ENCODE peak calls at places on chromosomes 5 and 9, in four cellular contexts. K is A549, O is K562, A is HepG2. V is an unnamed sample.

GRCh38 chr5:140221697-140222223 is 46.8 kb downstream of the CYSTM1 start:
- DNase-seq in A (no peak), K (peak), O (no peak), V (no peak)

GRCh38 chr9:111456536-111456935 is 27.6 kb downstream of the ECPAS start:
- DNase-seq in A (no peak), O (no peak), K (no peak), V (no peak)

GRCh38 chr9:34600908-34601307 is 11.0 kb downstream of the RPP25L start:
- DNase-seq in K (no peak), A (no peak), O (no peak), V (no peak)

GRCh38 chr5:114185274-114185673 is 176.6 kb upstream of the KCNN2 start:
- DNase-seq in O (no peak), K (no peak), A (no peak), V (no peak)

GRCh38 chr5:143138839-143139238 is 264.6 kb downstream of the NR3C1 start:
- DNase-seq in K (no peak), A (no peak), O (no peak), V (no peak)

GRCh38 chr5:123717139-123717538 is 205.2 kb downstream of the CSNK1G3 start:
- DNase-seq in A (no peak), O (no peak), K (no peak), V (no peak)

GRCh38 chr9:113220467-113221002 is 542 bp downstream of the FKBP15 start:
- DNase-seq in A (no peak), K (no peak), O (no peak), V (no peak)

GRCh38 chr5:78008356-78008967 is 232.3 kb upstream of the TBCA start:
- DNase-seq in O (peak), A (peak), K (peak), V (no peak)

GRCh38 chr5:72472666-72473422 is 34.4 kb downstream of the ZNF366 start:
- DNase-seq in K (no peak), O (no peak), A (no peak), V (no peak)

GRCh38 chr5:118653155-118653554 is 335.2 kb downstream of the DTWD2 start:
- DNase-seq in K (no peak), O (no peak), A (no peak), V (no peak)

GRCh38 chr5:34655354-34655991 is 655 bp upstream of the RAI14 start:
- DNase-seq in K (peak), O (peak), A (peak), V (no peak)

GRCh38 chr9:111662851-111663823 is 1.7 kb downstream of the GNG10 start:
- DNase-seq in O (peak), A (no peak), K (no peak), V (no peak)

GRCh38 chr5:169160405-169160901 is 140.5 kb downstream of the SLIT3 start:
- DNase-seq in O (no peak), K (no peak), A (no peak), V (no peak)

GRCh38 chr5:170448221-170448620 is 55.6 kb upstream of the KCNIP1 start:
- DNase-seq in A (no peak), K (no peak), O (no peak), V (no peak)

GRCh38 chr5:165457854-165458481 is 1952.5 kb downstream of the MAT2B start:
- DNase-seq in A (no peak), K (no peak), O (no peak), V (no peak)

GRCh38 chr9:109817146-109817845 is 37.3 kb downstream of the PALM2AKAP2 start:
- DNase-seq in K (no peak), O (no peak), A (no peak), V (no peak)

GRCh38 chr5:115100556-115100955 is 69.2 kb downstream of the TRIM36 start:
- DNase-seq in O (no peak), K (no peak), A (no peak), V (no peak)

GRCh38 chr9:134653259-134654009 is 11.8 kb downstream of the COL5A1 start:
- DNase-seq in K (no peak), A (no peak), O (no peak), V (no peak)

GRCh38 chr5:178106556-178107239 is 6.6 kb upstream of the N4BP3 start:
- DNase-seq in A (no peak), K (no peak), O (no peak), V (no peak)

GRCh38 chr9:130710822-130711352 is 17.3 kb downstream of the EXOSC2 start:
- DNase-seq in A (no peak), O (no peak), K (no peak), V (no peak)

GRCh38 chr9:88680041-88680440 is 145.1 kb downstream of the NXNL2 start:
- DNase-seq in A (no peak), O (no peak), K (no peak), V (no peak)

GRCh38 chr9:96751815-96752214 is 26.1 kb downstream of the ZNF510 start:
- DNase-seq in O (no peak), A (no peak), K (no peak), V (no peak)

GRCh38 chr5:73654171-73654811 is 28.3 kb downstream of the ARHGEF28 start:
- DNase-seq in O (no peak), A (peak), K (no peak), V (peak)

GRCh38 chr5:11311272-11311671 is 550.2 kb upstream of the DAP start:
- DNase-seq in O (no peak), A (no peak), K (no peak), V (no peak)

GRCh38 chr5:175254155-175254554 is 189.8 kb downstream of the DRD1 start:
- DNase-seq in K (no peak), A (no peak), O (no peak), V (no peak)

GRCh38 chr9:89884356-89885083 is 279.7 kb downstream of the GADD45G start:
- DNase-seq in O (no peak), K (no peak), A (no peak), V (no peak)

GRCh38 chr9:15509931-15510788 is 610 bp downstream of the PSIP1 start:
- DNase-seq in A (peak), O (peak), K (peak), V (no peak)

GRCh38 chr5:664343-664993 is 28.7 kb downstream of the TPPP start:
- DNase-seq in K (no peak), A (no peak), O (no peak), V (no peak)

GRCh38 chr9:14097215-14097614 is 216.7 kb downstream of the NFIB start:
- DNase-seq in O (no peak), A (no peak), K (no peak), V (no peak)

GRCh38 chr5:34447424-34447823 is 208.7 kb upstream of the RAI14 start:
- DNase-seq in A (no peak), K (no peak), O (no peak), V (no peak)

GRCh38 chr5:18264126-18264882 is 630.0 kb downstream of the TAF11L14 start:
- DNase-seq in A (no peak), O (no peak), K (no peak), V (no peak)

GRCh38 chr5:12952409-12952808 is 992.1 kb downstream of the DNAH5 start:
- DNase-seq in O (no peak), K (no peak), A (no peak), V (no peak)

GRCh38 chr9:27353405-27354229 is 56.7 kb upstream of the EQTN start:
- DNase-seq in A (no peak), O (no peak), K (no peak), V (peak)

GRCh38 chr9:89022071-89022721 is 30.9 kb downstream of the S1PR3 start:
- DNase-seq in O (no peak), A (no peak), K (no peak), V (no peak)

GRCh38 chr9:110452227-110452801 is 114.7 kb upstream of the TXNDC8 start:
- DNase-seq in O (no peak), A (no peak), K (no peak), V (no peak)

GRCh38 chr5:39896104-39896503 is 471.3 kb upstream of the DAB2 start:
- DNase-seq in O (no peak), A (no peak), K (no peak), V (no peak)

GRCh38 chr5:171907731-171908343 is 98.6 kb downstream of the FBXW11 start:
- DNase-seq in O (peak), A (peak), K (peak), V (no peak)

GRCh38 chr5:55071413-55071812 is 31.0 kb upstream of the GZMA start:
- DNase-seq in K (no peak), A (no peak), O (no peak), V (no peak)

GRCh38 chr5:1831257-1831656 is 30.1 kb downstream of the NDUFS6 start:
- DNase-seq in K (no peak), A (no peak), O (no peak), V (no peak)
- TF ChIP-seq CHD2 in K (no peak), A (no peak), O (no peak), V (no peak)

DNA sequence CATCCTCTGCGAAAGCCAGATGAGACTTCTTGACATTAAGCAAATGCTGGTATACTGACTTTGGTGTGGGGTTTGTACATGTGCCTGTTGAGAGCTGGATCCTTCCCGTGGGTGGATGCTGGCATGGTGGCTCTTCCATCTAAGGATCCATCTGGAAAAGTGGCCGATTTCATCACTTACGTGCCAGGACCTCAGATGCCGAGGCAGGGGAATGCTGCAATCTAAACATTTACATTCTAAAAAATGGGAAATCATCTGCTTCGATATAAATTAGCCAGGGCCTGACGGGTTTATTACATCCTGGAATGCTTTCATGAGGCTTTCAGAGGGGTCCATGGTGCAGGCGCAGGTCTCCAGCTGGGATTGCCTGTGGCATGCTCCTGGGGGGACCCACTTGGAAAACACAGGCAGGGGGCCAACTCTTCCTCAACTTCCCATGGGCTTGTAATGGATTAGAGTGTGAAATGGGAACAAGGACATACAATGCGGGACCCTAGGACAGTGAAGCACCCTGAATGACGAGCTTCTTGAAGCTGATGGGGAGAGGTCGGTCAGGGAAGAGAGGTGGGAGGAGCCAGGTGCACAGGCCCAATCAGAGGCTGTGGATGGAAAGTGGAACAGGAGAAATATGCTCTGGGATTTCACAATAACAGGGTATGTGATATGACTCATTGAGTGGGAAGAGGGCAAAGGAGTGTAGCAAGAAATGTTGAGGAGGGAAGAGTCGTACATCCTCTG is 105.5 kb upstream of the PITX1 start:
- DNase-seq in K (peak), A (peak), O (peak), V (no peak)
- TF ChIP-seq ESRRA in K (no peak), A (no peak), O (no peak), V (no peak)

GRCh38 chr5:64665243-64665642 is 25.1 kb upstream of the SHISAL2B start:
- DNase-seq in K (no peak), A (no peak), O (no peak), V (no peak)
- TF ChIP-seq JUNB in K (no peak), A (no peak), O (no peak), V (no peak)

DNA sequence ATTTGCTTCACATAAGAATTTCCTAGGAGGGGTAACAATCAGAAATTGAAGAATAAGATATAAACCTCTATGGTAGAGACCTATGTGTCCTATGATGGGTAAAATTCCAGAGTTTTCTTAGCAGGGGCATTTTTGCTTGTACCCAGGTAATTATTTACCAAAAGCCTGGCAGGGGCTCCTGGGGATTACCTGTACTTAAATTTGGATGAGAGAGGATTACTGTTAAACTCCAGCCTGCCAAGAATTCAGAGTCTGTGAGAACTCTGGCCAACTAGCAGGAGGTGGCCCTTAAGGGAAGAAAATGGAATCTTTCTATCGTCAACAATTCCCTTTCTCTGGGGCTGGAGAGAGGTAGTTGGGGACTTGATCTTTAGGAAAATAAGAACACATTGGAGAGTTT is 460.4 kb downstream of the PDE4D start:
- DNase-seq in K (no peak), A (no peak), O (no peak), V (no peak)
- TF ChIP-seq CHD2 in K (no peak), A (no peak), O (no peak), V (no peak)

GRCh38 chr5:107602896-107603295 is 67.8 kb downstream of the EFNA5 start:
- DNase-seq in O (no peak), A (no peak), K (no peak), V (no peak)
- TF ChIP-seq ESRRA in O (no peak), A (no peak), K (no peak), V (no peak)

DNA sequence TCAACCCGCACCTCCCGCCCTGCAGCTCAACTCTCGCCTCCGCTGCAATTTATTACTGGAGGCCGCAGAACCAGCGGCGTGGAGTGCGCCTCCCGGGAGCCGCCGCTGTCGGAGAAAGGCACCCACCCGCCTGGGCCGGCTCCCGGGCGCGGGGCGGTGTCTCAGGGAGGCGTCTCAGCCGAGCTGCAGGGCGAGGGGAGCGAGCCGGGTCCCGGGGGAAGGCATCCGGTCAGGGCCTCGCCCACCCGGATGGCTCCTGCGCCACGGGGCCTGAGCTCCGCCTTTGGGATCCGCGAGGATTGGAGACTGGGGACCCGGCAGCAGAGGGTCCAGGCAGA is 32.9 kb downstream of the TSPAN17 start:
- DNase-seq in K (no peak), O (no peak), A (no peak), V (no peak)
- TF ChIP-seq JUNB in K (no peak), O (no peak), A (no peak), V (no peak)

DNA sequence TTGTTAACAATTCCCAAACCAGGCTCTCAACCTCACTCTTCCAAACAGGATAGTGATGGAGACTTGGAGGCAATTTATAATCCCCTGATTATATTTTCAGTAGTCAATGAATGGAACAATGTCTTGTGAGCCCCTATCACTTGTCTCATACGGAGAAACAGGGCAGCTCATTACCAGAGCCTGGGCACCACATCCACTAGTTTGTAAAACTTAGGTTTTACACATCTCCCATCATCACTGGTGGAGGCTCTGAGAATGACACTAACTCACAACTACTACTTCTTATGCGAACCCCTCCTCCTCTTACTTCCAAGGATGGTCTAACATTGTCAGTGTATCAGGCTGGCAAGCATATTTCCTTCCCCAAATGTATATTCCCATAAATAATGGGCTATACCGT is 253.7 kb downstream of the EPB41L4A start:
- DNase-seq in A (no peak), O (no peak), K (no peak), V (no peak)
- TF ChIP-seq CHD2 in A (no peak), O (no peak), K (no peak), V (no peak)

DNA sequence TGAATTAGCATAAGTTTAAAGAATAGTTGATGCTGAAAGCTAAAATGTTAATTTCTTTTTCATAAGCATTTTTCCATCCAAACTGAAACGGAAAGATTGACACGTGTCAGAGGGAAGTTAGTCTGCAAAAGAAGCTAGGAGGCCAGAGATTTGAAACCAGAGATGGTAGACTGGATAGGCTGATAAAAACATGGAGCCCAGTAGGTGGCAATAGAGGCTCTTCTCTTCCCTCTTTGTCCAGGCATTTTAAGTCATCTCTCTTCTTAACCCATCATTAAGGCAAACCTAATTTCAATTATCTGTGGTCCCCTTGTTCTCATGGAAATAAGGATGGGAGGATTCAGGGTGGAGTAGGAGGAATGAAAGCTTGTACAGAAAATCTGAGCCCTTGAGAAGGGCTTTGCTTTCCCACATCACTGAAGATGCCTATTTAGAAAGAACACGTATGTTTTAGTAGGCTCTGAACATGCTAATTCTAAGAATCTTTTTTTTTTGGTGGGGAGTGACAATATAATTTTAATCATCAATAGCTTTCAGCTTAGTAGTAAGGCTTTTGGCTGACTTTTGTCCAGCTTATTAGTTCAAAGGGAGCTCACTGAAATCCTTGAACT is 66.5 kb downstream of the ZNF474 start:
- DNase-seq in A (peak), O (peak), K (peak), V (no peak)
- TF ChIP-seq ESRRA in A (no peak), O (no peak), K (no peak), V (no peak)

GRCh38 chr5:31319338-31319737 is 125.9 kb downstream of the CDH6 start:
- DNase-seq in A (no peak), K (no peak), O (no peak), V (no peak)
- TF ChIP-seq JUNB in A (no peak), K (no peak), O (no peak), V (no peak)

GRCh38 chr5:179414459-179415215 is 69.4 kb upstream of the ADAMTS2 start:
- DNase-seq in O (no peak), K (no peak), A (no peak), V (no peak)
- TF ChIP-seq CHD2 in O (no peak), K (no peak), A (no peak), V (no peak)

V was measured in GM12878.